ENCODE peak calls at places on chromosomes 3 and 15, in eight cellular contexts. One of them, this sample, is unnamed.

GRCh38 chr15:100216177-100216576 is 125.6 kb downstream of the ADAMTS17 start:
- DNase-seq in neural crest cell: no peak
- DNase-seq in stomach: no peak
- DNase-seq in cardiac muscle cell: no peak
- DNase-seq in endothelial cell of umbilical vein: no peak
- DNase-seq in suprapubic skin: peak
- DNase-seq in choroid plexus epithelial cell: no peak
- DNase-seq in HFF-Myc: no peak
- DNase-seq in this sample: no peak

GRCh38 chr3:3113042-3113709 is 3.0 kb upstream of the IL5RA start:
- DNase-seq in endothelial cell of umbilical vein: no peak
- DNase-seq in HFF-Myc: no peak
- DNase-seq in cardiac muscle cell: peak
- DNase-seq in stomach: no peak
- DNase-seq in neural crest cell: no peak
- DNase-seq in choroid plexus epithelial cell: no peak
- DNase-seq in suprapubic skin: no peak
- DNase-seq in this sample: no peak

GRCh38 chr3:182618085-182618732 is 175.1 kb upstream of the ATP11B start:
- DNase-seq in stomach: no peak
- DNase-seq in neural crest cell: peak
- DNase-seq in cardiac muscle cell: peak
- DNase-seq in endothelial cell of umbilical vein: peak
- DNase-seq in HFF-Myc: no peak
- DNase-seq in suprapubic skin: no peak
- DNase-seq in choroid plexus epithelial cell: peak
- DNase-seq in this sample: no peak

GRCh38 chr3:53796161-53796560 is 50.1 kb downstream of the CHDH start:
- DNase-seq in endothelial cell of umbilical vein: no peak
- DNase-seq in HFF-Myc: no peak
- DNase-seq in neural crest cell: no peak
- DNase-seq in stomach: peak
- DNase-seq in suprapubic skin: no peak
- DNase-seq in cardiac muscle cell: peak
- DNase-seq in choroid plexus epithelial cell: no peak
- DNase-seq in this sample: no peak

GRCh38 chr3:89179355-89179997 is 72.1 kb downstream of the EPHA3 start:
- DNase-seq in stomach: no peak
- DNase-seq in HFF-Myc: no peak
- DNase-seq in choroid plexus epithelial cell: peak
- DNase-seq in suprapubic skin: no peak
- DNase-seq in cardiac muscle cell: no peak
- DNase-seq in endothelial cell of umbilical vein: no peak
- DNase-seq in neural crest cell: no peak
- DNase-seq in this sample: no peak

GRCh38 chr3:197168606-197169005 is 129.8 kb downstream of the DLG1 start:
- DNase-seq in neural crest cell: no peak
- DNase-seq in cardiac muscle cell: no peak
- DNase-seq in stomach: no peak
- DNase-seq in choroid plexus epithelial cell: peak
- DNase-seq in HFF-Myc: peak
- DNase-seq in endothelial cell of umbilical vein: peak
- DNase-seq in suprapubic skin: no peak
- DNase-seq in this sample: peak

GRCh38 chr15:25469377-25469776 is 30.6 kb upstream of the UBE3A start:
- DNase-seq in HFF-Myc: no peak
- DNase-seq in stomach: no peak
- DNase-seq in cardiac muscle cell: no peak
- DNase-seq in endothelial cell of umbilical vein: no peak
- DNase-seq in suprapubic skin: no peak
- DNase-seq in choroid plexus epithelial cell: peak
- DNase-seq in neural crest cell: no peak
- DNase-seq in this sample: peak

GRCh38 chr3:29557186-29557585 is 276.3 kb downstream of the RBMS3 start:
- DNase-seq in neural crest cell: no peak
- DNase-seq in endothelial cell of umbilical vein: no peak
- DNase-seq in suprapubic skin: no peak
- DNase-seq in HFF-Myc: no peak
- DNase-seq in choroid plexus epithelial cell: peak
- DNase-seq in cardiac muscle cell: no peak
- DNase-seq in stomach: no peak
- DNase-seq in this sample: no peak

GRCh38 chr3:66609660-66610547 is 109.1 kb upstream of the LRIG1 start:
- DNase-seq in HFF-Myc: no peak
- DNase-seq in stomach: no peak
- DNase-seq in endothelial cell of umbilical vein: no peak
- DNase-seq in suprapubic skin: no peak
- DNase-seq in neural crest cell: no peak
- DNase-seq in choroid plexus epithelial cell: peak
- DNase-seq in cardiac muscle cell: peak
- DNase-seq in this sample: peak

GRCh38 chr3:71127463-71128243 is 455.9 kb downstream of the FOXP1 start:
- DNase-seq in cardiac muscle cell: peak
- DNase-seq in stomach: no peak
- DNase-seq in HFF-Myc: no peak
- DNase-seq in endothelial cell of umbilical vein: peak
- DNase-seq in neural crest cell: no peak
- DNase-seq in suprapubic skin: no peak
- DNase-seq in choroid plexus epithelial cell: peak
- DNase-seq in this sample: no peak

GRCh38 chr3:72549819-72550581 is 298.2 kb downstream of the SHQ1 start:
- DNase-seq in cardiac muscle cell: no peak
- DNase-seq in suprapubic skin: no peak
- DNase-seq in HFF-Myc: no peak
- DNase-seq in stomach: no peak
- DNase-seq in neural crest cell: no peak
- DNase-seq in endothelial cell of umbilical vein: no peak
- DNase-seq in choroid plexus epithelial cell: no peak
- DNase-seq in this sample: no peak

GRCh38 chr3:127050733-127051132 is 67.8 kb downstream of the PLXNA1 start:
- DNase-seq in neural crest cell: no peak
- DNase-seq in cardiac muscle cell: no peak
- DNase-seq in HFF-Myc: no peak
- DNase-seq in suprapubic skin: no peak
- DNase-seq in endothelial cell of umbilical vein: no peak
- DNase-seq in choroid plexus epithelial cell: no peak
- DNase-seq in stomach: no peak
- DNase-seq in this sample: peak

GRCh38 chr3:70021267-70021666 is 21.7 kb downstream of the SAMMSON start:
- DNase-seq in endothelial cell of umbilical vein: no peak
- DNase-seq in choroid plexus epithelial cell: no peak
- DNase-seq in cardiac muscle cell: no peak
- DNase-seq in HFF-Myc: no peak
- DNase-seq in suprapubic skin: no peak
- DNase-seq in stomach: no peak
- DNase-seq in neural crest cell: no peak
- DNase-seq in this sample: no peak

GRCh38 chr3:4886448-4886847 is 92.8 kb upstream of the BHLHE40 start:
- DNase-seq in cardiac muscle cell: no peak
- DNase-seq in neural crest cell: no peak
- DNase-seq in stomach: no peak
- DNase-seq in HFF-Myc: no peak
- DNase-seq in suprapubic skin: no peak
- DNase-seq in choroid plexus epithelial cell: no peak
- DNase-seq in endothelial cell of umbilical vein: no peak
- DNase-seq in this sample: no peak

GRCh38 chr15:44468713-44469385 is 41.4 kb downstream of the CTDSPL2 start:
- DNase-seq in choroid plexus epithelial cell: peak
- DNase-seq in endothelial cell of umbilical vein: peak
- DNase-seq in neural crest cell: no peak
- DNase-seq in stomach: no peak
- DNase-seq in suprapubic skin: no peak
- DNase-seq in HFF-Myc: peak
- DNase-seq in cardiac muscle cell: no peak
- DNase-seq in this sample: no peak

GRCh38 chr15:27486036-27486435 is 515.1 kb downstream of the GABRG3 start:
- DNase-seq in neural crest cell: no peak
- DNase-seq in HFF-Myc: no peak
- DNase-seq in cardiac muscle cell: no peak
- DNase-seq in choroid plexus epithelial cell: no peak
- DNase-seq in stomach: no peak
- DNase-seq in suprapubic skin: no peak
- DNase-seq in endothelial cell of umbilical vein: no peak
- DNase-seq in this sample: peak

GRCh38 chr15:39801641-39802309 is 19.1 kb upstream of the FSIP1 start:
- DNase-seq in choroid plexus epithelial cell: peak
- DNase-seq in HFF-Myc: no peak
- DNase-seq in cardiac muscle cell: peak
- DNase-seq in endothelial cell of umbilical vein: peak
- DNase-seq in suprapubic skin: no peak
- DNase-seq in stomach: peak
- DNase-seq in neural crest cell: no peak
- DNase-seq in this sample: no peak

GRCh38 chr3:177300039-177300833 is 103.0 kb upstream of the TBL1XR1 start:
- DNase-seq in stomach: peak
- DNase-seq in suprapubic skin: no peak
- DNase-seq in cardiac muscle cell: no peak
- DNase-seq in endothelial cell of umbilical vein: peak
- DNase-seq in HFF-Myc: no peak
- DNase-seq in neural crest cell: no peak
- DNase-seq in choroid plexus epithelial cell: peak
- DNase-seq in this sample: peak

GRCh38 chr3:37015631-37016030 is 22.3 kb downstream of the MLH1 start:
- DNase-seq in cardiac muscle cell: peak
- DNase-seq in stomach: no peak
- DNase-seq in neural crest cell: no peak
- DNase-seq in choroid plexus epithelial cell: no peak
- DNase-seq in suprapubic skin: no peak
- DNase-seq in endothelial cell of umbilical vein: no peak
- DNase-seq in HFF-Myc: no peak
- DNase-seq in this sample: no peak

GRCh38 chr15:90860942-90861675 is 7.3 kb upstream of the FURIN start:
- DNase-seq in neural crest cell: no peak
- DNase-seq in HFF-Myc: no peak
- DNase-seq in cardiac muscle cell: no peak
- DNase-seq in suprapubic skin: no peak
- DNase-seq in endothelial cell of umbilical vein: no peak
- DNase-seq in choroid plexus epithelial cell: no peak
- DNase-seq in stomach: no peak
- DNase-seq in this sample: no peak

GRCh38 chr3:1444196-1444595 is 351.4 kb downstream of the CNTN6 start:
- DNase-seq in neural crest cell: no peak
- DNase-seq in cardiac muscle cell: no peak
- DNase-seq in suprapubic skin: no peak
- DNase-seq in HFF-Myc: no peak
- DNase-seq in choroid plexus epithelial cell: no peak
- DNase-seq in stomach: no peak
- DNase-seq in endothelial cell of umbilical vein: no peak
- DNase-seq in this sample: no peak

GRCh38 chr3:1442271-1442670 is 349.4 kb downstream of the CNTN6 start:
- DNase-seq in neural crest cell: no peak
- DNase-seq in endothelial cell of umbilical vein: no peak
- DNase-seq in suprapubic skin: no peak
- DNase-seq in cardiac muscle cell: no peak
- DNase-seq in stomach: no peak
- DNase-seq in HFF-Myc: no peak
- DNase-seq in choroid plexus epithelial cell: no peak
- DNase-seq in this sample: no peak

DNA sequence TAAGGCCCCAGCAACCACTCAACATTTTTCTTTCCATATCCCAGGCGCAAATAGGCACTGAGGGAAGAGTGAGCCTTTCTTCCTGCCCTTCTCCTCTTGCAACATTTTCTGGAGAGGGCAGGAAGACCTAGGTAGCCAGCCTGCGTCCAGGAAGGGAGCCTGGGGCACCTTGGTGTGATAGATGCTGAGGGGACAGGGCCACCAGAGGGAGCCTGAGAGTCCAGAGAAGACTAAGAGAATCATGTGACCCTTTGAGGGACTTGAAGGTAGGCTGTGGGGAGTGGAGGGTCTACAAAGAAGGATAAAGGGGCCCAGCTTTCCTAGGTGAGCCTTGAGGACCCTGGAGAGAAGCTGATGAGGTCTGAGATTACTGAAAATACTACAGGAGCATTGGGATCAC is 346.6 kb downstream of the CNTN6 start:
- DNase-seq in HFF-Myc: no peak
- DNase-seq in endothelial cell of umbilical vein: no peak
- DNase-seq in choroid plexus epithelial cell: no peak
- DNase-seq in neural crest cell: no peak
- DNase-seq in cardiac muscle cell: no peak
- DNase-seq in suprapubic skin: no peak
- DNase-seq in stomach: peak
- DNase-seq in this sample: no peak
- TF ChIP-seq CTCF in HFF-Myc: no peak
- TF ChIP-seq CTCF in endothelial cell of umbilical vein: no peak
- TF ChIP-seq CTCF in choroid plexus epithelial cell: peak
- TF ChIP-seq CTCF in neural crest cell: peak
- TF ChIP-seq CTCF in cardiac muscle cell: no peak
- TF ChIP-seq CTCF in suprapubic skin: no peak
- TF ChIP-seq CTCF in stomach: no peak
- TF ChIP-seq CTCF in this sample: peak

DNA sequence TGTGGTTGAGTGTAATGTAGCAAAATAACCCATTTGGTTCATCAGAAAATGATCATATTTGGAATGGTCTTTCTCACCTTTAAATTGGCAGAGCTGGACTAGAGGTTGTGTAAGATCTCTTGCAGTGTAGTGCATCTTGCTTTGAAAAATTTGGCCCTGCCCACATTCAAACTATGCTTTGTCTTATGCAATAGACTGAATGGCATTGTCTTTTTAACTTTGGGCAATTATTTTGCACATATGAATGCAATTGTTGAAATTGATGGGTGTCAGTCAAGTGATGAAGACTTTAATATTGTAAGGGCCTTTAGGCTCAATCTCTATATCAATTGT is 381.4 kb downstream of the GRM7 start:
- DNase-seq in endothelial cell of umbilical vein: no peak
- DNase-seq in neural crest cell: no peak
- DNase-seq in stomach: no peak
- DNase-seq in choroid plexus epithelial cell: no peak
- DNase-seq in HFF-Myc: no peak
- DNase-seq in cardiac muscle cell: no peak
- DNase-seq in suprapubic skin: no peak
- DNase-seq in this sample: no peak
- TF ChIP-seq CTCF in endothelial cell of umbilical vein: no peak
- TF ChIP-seq CTCF in neural crest cell: no peak
- TF ChIP-seq CTCF in stomach: no peak
- TF ChIP-seq CTCF in choroid plexus epithelial cell: no peak
- TF ChIP-seq CTCF in HFF-Myc: no peak
- TF ChIP-seq CTCF in cardiac muscle cell: no peak
- TF ChIP-seq CTCF in suprapubic skin: no peak
- TF ChIP-seq CTCF in this sample: no peak

GRCh38 chr15:31871159-31871886 is 159.0 kb upstream of the CHRNA7 start:
- DNase-seq in neural crest cell: no peak
- DNase-seq in suprapubic skin: no peak
- DNase-seq in HFF-Myc: no peak
- DNase-seq in endothelial cell of umbilical vein: no peak
- DNase-seq in stomach: no peak
- DNase-seq in choroid plexus epithelial cell: no peak
- DNase-seq in cardiac muscle cell: no peak
- DNase-seq in this sample: no peak
- TF ChIP-seq CTCF in neural crest cell: no peak
- TF ChIP-seq CTCF in suprapubic skin: no peak
- TF ChIP-seq CTCF in HFF-Myc: no peak
- TF ChIP-seq CTCF in endothelial cell of umbilical vein: no peak
- TF ChIP-seq CTCF in stomach: no peak
- TF ChIP-seq CTCF in choroid plexus epithelial cell: no peak
- TF ChIP-seq CTCF in cardiac muscle cell: no peak
- TF ChIP-seq CTCF in this sample: no peak

DNA sequence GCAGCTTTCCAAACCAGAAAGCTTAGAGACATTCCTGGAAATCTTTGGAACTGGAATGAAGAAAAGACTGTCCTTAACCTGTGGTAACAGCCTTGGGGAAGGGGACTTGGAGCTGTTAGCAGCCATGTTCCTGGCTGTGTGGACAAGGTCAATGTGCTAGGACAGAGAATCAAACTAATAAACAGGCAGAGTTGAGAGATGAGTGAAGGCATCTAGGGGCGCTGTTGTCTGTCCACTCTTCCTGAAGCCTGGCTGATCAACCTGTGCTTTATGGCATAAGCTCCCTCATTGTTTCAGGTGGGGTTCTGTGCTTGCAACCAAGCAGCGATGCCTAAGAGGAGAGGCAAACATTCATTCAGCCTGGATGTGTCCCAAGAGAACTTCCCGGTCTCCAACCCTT is 19.3 kb downstream of the ZNF860 start:
- DNase-seq in stomach: no peak
- DNase-seq in neural crest cell: no peak
- DNase-seq in cardiac muscle cell: no peak
- DNase-seq in HFF-Myc: no peak
- DNase-seq in suprapubic skin: no peak
- DNase-seq in choroid plexus epithelial cell: no peak
- DNase-seq in endothelial cell of umbilical vein: no peak
- DNase-seq in this sample: no peak
- TF ChIP-seq CTCF in stomach: no peak
- TF ChIP-seq CTCF in neural crest cell: no peak
- TF ChIP-seq CTCF in cardiac muscle cell: no peak
- TF ChIP-seq CTCF in HFF-Myc: no peak
- TF ChIP-seq CTCF in suprapubic skin: no peak
- TF ChIP-seq CTCF in choroid plexus epithelial cell: no peak
- TF ChIP-seq CTCF in endothelial cell of umbilical vein: no peak
- TF ChIP-seq CTCF in this sample: no peak